ENCODE peak calls at places on chromosome 18, in six cellular contexts. A is NCI-H774; Z is GM10248; B is midbrain; Y is stimulated activated CD4-positive, alpha-beta T cell treated with anti-CD3 and anti-CD28 coated beads, Interleukin-15, amount 100 ng/mL, for 1 hour; Q is H7. O is an unnamed sample.

GRCh38 chr18:79796016-79796415 is 1.7 kb upstream of the KCNG2 start:
- DNase-seq in Q (no peak), B (no peak), A (no peak), Y (no peak), Z (no peak), O (peak)

GRCh38 chr18:12692206-12692605 is 10.3 kb downstream of the CEP76 start:
- DNase-seq in A (no peak), Z (no peak), Q (no peak), Y (no peak), B (no peak), O (no peak)

GRCh38 chr18:41989508-41989907 is 34.5 kb downstream of the PIK3C3 start:
- DNase-seq in B (no peak), A (peak), Z (no peak), Q (no peak), Y (no peak), O (no peak)

GRCh38 chr18:33440011-33440383 is 524 bp downstream of the CCDC178 start:
- DNase-seq in Z (peak), B (peak), Q (peak), A (peak), Y (no peak), O (peak)

GRCh38 chr18:46068763-46069162 is 3.3 kb downstream of the PSTPIP2 start:
- DNase-seq in Y (no peak), A (no peak), Z (no peak), Q (no peak), B (no peak), O (no peak)

GRCh38 chr18:55310863-55311262 is 277.1 kb downstream of the TCF4 start:
- DNase-seq in B (no peak), Q (no peak), Z (no peak), Y (no peak), A (no peak), O (no peak)

GRCh38 chr18:3538456-3538855 is 88.5 kb downstream of the TGIF1 start:
- DNase-seq in Y (no peak), Z (no peak), B (no peak), A (no peak), Q (no peak), O (no peak)

GRCh38 chr18:362914-363295 is 95.1 kb upstream of the THOC1 start:
- DNase-seq in B (no peak), Q (no peak), Z (no peak), Y (no peak), A (no peak), O (no peak)

GRCh38 chr18:3466051-3466450 is 16.1 kb downstream of the TGIF1 start:
- DNase-seq in B (no peak), Z (no peak), Q (peak), Y (no peak), A (no peak), O (no peak)

GRCh38 chr18:35407871-35408481 is 30.8 kb upstream of the ZNF396 start:
- DNase-seq in Z (peak), B (peak), A (peak), Q (peak), Y (no peak), O (no peak)

GRCh38 chr18:25171334-25171733 is 180.6 kb downstream of the ZNF521 start:
- DNase-seq in Z (no peak), Q (no peak), A (no peak), B (no peak), Y (no peak), O (no peak)

GRCh38 chr18:58848685-58849084 is 16.0 kb upstream of the ZNF532 start:
- DNase-seq in B (no peak), Y (no peak), A (no peak), Q (no peak), Z (no peak), O (no peak)